ENCODE peak calls at places on chromosomes 5 and 9, in six cellular contexts. One of them, this sample, is unnamed.

GRCh38 chr5:14118551-14119320 is 24.4 kb upstream of the TRIO start:
- DNase-seq in skeletal muscle cell: no peak
- DNase-seq in AG08395: no peak
- DNase-seq in NCI-H1092 treated with DMSO at 0.1 percent for 48 hours: no peak
- DNase-seq in activated CD8-positive, alpha-beta memory T cell treated with anti-CD3 and anti-CD28 coated beads for 24 hours: no peak
- DNase-seq in stromal cell of bone marrow: no peak
- DNase-seq in this sample: no peak

GRCh38 chr5:95080456-95080855 is 204.4 kb downstream of the MCTP1 start:
- DNase-seq in skeletal muscle cell: no peak
- DNase-seq in AG08395: no peak
- DNase-seq in NCI-H1092 treated with DMSO at 0.1 percent for 48 hours: no peak
- DNase-seq in activated CD8-positive, alpha-beta memory T cell treated with anti-CD3 and anti-CD28 coated beads for 24 hours: no peak
- DNase-seq in stromal cell of bone marrow: no peak
- DNase-seq in this sample: no peak

GRCh38 chr5:147763791-147764525 is 18.6 kb downstream of the JAKMIP2 start:
- DNase-seq in skeletal muscle cell: peak; percentile 35
- DNase-seq in AG08395: no peak
- DNase-seq in NCI-H1092 treated with DMSO at 0.1 percent for 48 hours: no peak
- DNase-seq in activated CD8-positive, alpha-beta memory T cell treated with anti-CD3 and anti-CD28 coated beads for 24 hours: no peak
- DNase-seq in stromal cell of bone marrow: no peak
- DNase-seq in this sample: no peak

GRCh38 chr9:68832101-68832500 is 127.1 kb downstream of the PIP5K1B start:
- DNase-seq in skeletal muscle cell: no peak
- DNase-seq in AG08395: no peak
- DNase-seq in NCI-H1092 treated with DMSO at 0.1 percent for 48 hours: no peak
- DNase-seq in activated CD8-positive, alpha-beta memory T cell treated with anti-CD3 and anti-CD28 coated beads for 24 hours: no peak
- DNase-seq in stromal cell of bone marrow: no peak
- DNase-seq in this sample: no peak

GRCh38 chr5:72559866-72560766 is 52.9 kb upstream of the ZNF366 start:
- DNase-seq in skeletal muscle cell: no peak
- DNase-seq in AG08395: no peak
- DNase-seq in NCI-H1092 treated with DMSO at 0.1 percent for 48 hours: no peak
- DNase-seq in activated CD8-positive, alpha-beta memory T cell treated with anti-CD3 and anti-CD28 coated beads for 24 hours: no peak
- DNase-seq in stromal cell of bone marrow: no peak
- DNase-seq in this sample: no peak

GRCh38 chr9:109258619-109259321 is 62.1 kb downstream of the EPB41L4B start:
- DNase-seq in skeletal muscle cell: no peak
- DNase-seq in AG08395: no peak
- DNase-seq in NCI-H1092 treated with DMSO at 0.1 percent for 48 hours: peak; percentile 70
- DNase-seq in activated CD8-positive, alpha-beta memory T cell treated with anti-CD3 and anti-CD28 coated beads for 24 hours: peak; percentile 38
- DNase-seq in stromal cell of bone marrow: no peak
- DNase-seq in this sample: no peak

GRCh38 chr9:81804306-81804705 is 115.0 kb upstream of the TLE1 start:
- DNase-seq in skeletal muscle cell: no peak
- DNase-seq in AG08395: peak; percentile 59
- DNase-seq in NCI-H1092 treated with DMSO at 0.1 percent for 48 hours: no peak
- DNase-seq in activated CD8-positive, alpha-beta memory T cell treated with anti-CD3 and anti-CD28 coated beads for 24 hours: no peak
- DNase-seq in stromal cell of bone marrow: no peak
- DNase-seq in this sample: no peak

GRCh38 chr5:157511656-157512644 is 51.9 kb downstream of the NIPAL4 start:
- DNase-seq in skeletal muscle cell: peak; percentile 96
- DNase-seq in AG08395: peak; percentile 96
- DNase-seq in NCI-H1092 treated with DMSO at 0.1 percent for 48 hours: no peak
- DNase-seq in activated CD8-positive, alpha-beta memory T cell treated with anti-CD3 and anti-CD28 coated beads for 24 hours: no peak
- DNase-seq in stromal cell of bone marrow: peak; percentile 99
- DNase-seq in this sample: no peak

GRCh38 chr5:128681764-128682664 is 144.0 kb upstream of the FBN2 start:
- DNase-seq in skeletal muscle cell: no peak
- DNase-seq in AG08395: no peak
- DNase-seq in NCI-H1092 treated with DMSO at 0.1 percent for 48 hours: no peak
- DNase-seq in activated CD8-positive, alpha-beta memory T cell treated with anti-CD3 and anti-CD28 coated beads for 24 hours: no peak
- DNase-seq in stromal cell of bone marrow: no peak
- DNase-seq in this sample: no peak

GRCh38 chr9:136488247-136489214 is 5.7 kb upstream of the SEC16A start:
- DNase-seq in skeletal muscle cell: no peak
- DNase-seq in AG08395: peak; percentile 54
- DNase-seq in NCI-H1092 treated with DMSO at 0.1 percent for 48 hours: peak; percentile 22
- DNase-seq in activated CD8-positive, alpha-beta memory T cell treated with anti-CD3 and anti-CD28 coated beads for 24 hours: peak; percentile 91
- DNase-seq in stromal cell of bone marrow: no peak
- DNase-seq in this sample: peak; percentile 87

This sample was measured in Caco-2.